ENCODE peak calls at places on chromosome 12, in eight cellular contexts. J is fibroblast of mammary gland, K is fibroblast of lung, Y is GM19239, Z is HEK293T, E is heart right ventricle, F is fibroblast of pulmonary artery, B is retina. N is an unnamed sample.

GRCh38 chr12:4214912-4215861 is 58.4 kb upstream of the CCND2 start:
- DNase-seq in Z (no peak), J (no peak), Y (peak; percentile 50), F (peak; percentile 21), K (no peak), E (peak; percentile 43), B (no peak), N (no peak)

GRCh38 chr12:22443379-22444316 is 100.7 kb downstream of the C2CD5 start:
- DNase-seq in J (peak; percentile 82), Z (peak; percentile 78), E (peak; percentile 65), Y (peak; percentile 39), F (peak; percentile 87), B (peak; percentile 72), K (peak; percentile 68), N (peak; percentile 59)

GRCh38 chr12:57046947-57047890 is 2.7 kb downstream of the MYO1A start:
- DNase-seq in E (no peak), Z (no peak), B (no peak), Y (no peak), K (no peak), F (no peak), J (no peak), N (no peak)

GRCh38 chr12:24759155-24759554 is 189.7 kb downstream of the BCAT1 start:
- DNase-seq in K (peak; percentile 72), Z (no peak), J (peak; percentile 65), Y (no peak), E (no peak), F (peak; percentile 49), B (no peak), N (no peak)

GRCh38 chr12:46414591-46415268 is 42.2 kb upstream of the SLC38A2 start:
- DNase-seq in K (no peak), F (no peak), J (no peak), Z (no peak), B (no peak), E (no peak), Y (no peak), N (no peak)

GRCh38 chr12:6735448-6736191 is 11.8 kb downstream of the COPS7A start:
- DNase-seq in B (peak; percentile 50), F (peak; percentile 69), J (peak; percentile 77), Z (peak; percentile 63), K (peak; percentile 58), E (peak; percentile 52), Y (peak; percentile 43), N (peak; percentile 63)

GRCh38 chr12:61220337-61220736 is 1039.9 kb upstream of the USP15 start:
- DNase-seq in K (peak; percentile 1), B (no peak), Z (no peak), F (no peak), J (no peak), E (no peak), Y (no peak), N (no peak)

GRCh38 chr12:9751204-9752144 is 9.2 kb downstream of the CD69 start:
- DNase-seq in Z (no peak), Y (no peak), E (no peak), B (no peak), F (peak; percentile 35), K (peak; percentile 15), J (peak; percentile 30), N (no peak)

GRCh38 chr12:14473707-14474287 is 93.9 kb downstream of the PLBD1 start:
- DNase-seq in B (peak; percentile 3), K (peak; percentile 30), F (peak; percentile 39), E (no peak), J (peak; percentile 39), Z (no peak), Y (no peak), N (peak; percentile 48)

GRCh38 chr12:131072446-131073230 is 118.9 kb downstream of the ADGRD1 start:
- DNase-seq in K (no peak), J (no peak), Y (no peak), F (no peak), B (no peak), E (no peak), Z (no peak), N (no peak)

GRCh38 chr12:71548906-71549305 is 109.3 kb downstream of the LGR5 start:
- DNase-seq in F (no peak), Y (no peak), E (no peak), K (no peak), J (no peak), B (no peak), Z (no peak), N (no peak)

GRCh38 chr12:43285248-43285647 is 266.8 kb downstream of the ADAMTS20 start:
- DNase-seq in K (peak; percentile 99), F (peak; percentile 90), B (no peak), E (no peak), Y (no peak), Z (no peak), J (peak; percentile 98), N (peak; percentile 76)